ENCODE peak calls at places on chromosomes 5 and 9, in nine cellular contexts. One of them, this sample, is unnamed.

GRCh38 chr5:149128023-149128875 is 13.0 kb upstream of the ABLIM3 start:
- DNase-seq in BJ: no peak
- DNase-seq in BE2C: peak
- DNase-seq in heart left ventricle: peak
- DNase-seq in pancreas: no peak
- DNase-seq in GM12865: peak
- DNase-seq in fibroblast of lung: peak
- DNase-seq in left ventricle myocardium inferior: no peak
- DNase-seq in choroid plexus epithelial cell: peak
- DNase-seq in this sample: peak

GRCh38 chr9:36923025-36923625 is 110.9 kb downstream of the PAX5 start:
- DNase-seq in GM12865: no peak
- DNase-seq in pancreas: peak
- DNase-seq in BJ: no peak
- DNase-seq in left ventricle myocardium inferior: no peak
- DNase-seq in BE2C: no peak
- DNase-seq in choroid plexus epithelial cell: no peak
- DNase-seq in heart left ventricle: no peak
- DNase-seq in fibroblast of lung: no peak
- DNase-seq in this sample: no peak

GRCh38 chr5:8729437-8729836 is 816.4 kb downstream of the SEMA5A start:
- DNase-seq in fibroblast of lung: peak
- DNase-seq in GM12865: no peak
- DNase-seq in left ventricle myocardium inferior: no peak
- DNase-seq in BE2C: no peak
- DNase-seq in choroid plexus epithelial cell: peak
- DNase-seq in BJ: no peak
- DNase-seq in pancreas: no peak
- DNase-seq in heart left ventricle: no peak
- DNase-seq in this sample: no peak

GRCh38 chr9:91824591-91825339 is 125.3 kb downstream of the ROR2 start:
- DNase-seq in left ventricle myocardium inferior: peak
- DNase-seq in heart left ventricle: no peak
- DNase-seq in BJ: peak
- DNase-seq in BE2C: peak
- DNase-seq in choroid plexus epithelial cell: no peak
- DNase-seq in pancreas: no peak
- DNase-seq in GM12865: no peak
- DNase-seq in fibroblast of lung: peak
- DNase-seq in this sample: peak

GRCh38 chr9:35798658-35799366 is 7.4 kb downstream of the NPR2 start:
- DNase-seq in choroid plexus epithelial cell: peak
- DNase-seq in fibroblast of lung: no peak
- DNase-seq in pancreas: no peak
- DNase-seq in GM12865: peak
- DNase-seq in BE2C: peak
- DNase-seq in BJ: peak
- DNase-seq in heart left ventricle: no peak
- DNase-seq in left ventricle myocardium inferior: no peak
- DNase-seq in this sample: peak

GRCh38 chr5:109388407-109388806 is 21.4 kb downstream of the PJA2 start:
- DNase-seq in pancreas: no peak
- DNase-seq in BE2C: no peak
- DNase-seq in BJ: no peak
- DNase-seq in heart left ventricle: no peak
- DNase-seq in left ventricle myocardium inferior: no peak
- DNase-seq in choroid plexus epithelial cell: peak
- DNase-seq in GM12865: no peak
- DNase-seq in fibroblast of lung: peak
- DNase-seq in this sample: no peak

GRCh38 chr5:61023131-61023530 is 78.1 kb downstream of the NDUFAF2 start:
- DNase-seq in BJ: peak
- DNase-seq in left ventricle myocardium inferior: no peak
- DNase-seq in heart left ventricle: no peak
- DNase-seq in fibroblast of lung: peak
- DNase-seq in choroid plexus epithelial cell: peak
- DNase-seq in pancreas: no peak
- DNase-seq in BE2C: no peak
- DNase-seq in GM12865: no peak
- DNase-seq in this sample: no peak

GRCh38 chr5:126808619-126809018 is 31.7 kb downstream of the LMNB1 start:
- DNase-seq in left ventricle myocardium inferior: no peak
- DNase-seq in GM12865: peak
- DNase-seq in heart left ventricle: no peak
- DNase-seq in fibroblast of lung: peak
- DNase-seq in choroid plexus epithelial cell: peak
- DNase-seq in BJ: no peak
- DNase-seq in BE2C: no peak
- DNase-seq in pancreas: no peak
- DNase-seq in this sample: peak

GRCh38 chr9:136129176-136129575 is 10.5 kb upstream of the TMEM250 start:
- DNase-seq in BJ: no peak
- DNase-seq in left ventricle myocardium inferior: no peak
- DNase-seq in GM12865: no peak
- DNase-seq in pancreas: no peak
- DNase-seq in BE2C: no peak
- DNase-seq in fibroblast of lung: no peak
- DNase-seq in choroid plexus epithelial cell: no peak
- DNase-seq in heart left ventricle: no peak
- DNase-seq in this sample: no peak

GRCh38 chr5:103013933-103014552 is 105.9 kb downstream of the GIN1 start:
- DNase-seq in BJ: no peak
- DNase-seq in heart left ventricle: no peak
- DNase-seq in fibroblast of lung: peak
- DNase-seq in pancreas: no peak
- DNase-seq in BE2C: no peak
- DNase-seq in GM12865: no peak
- DNase-seq in choroid plexus epithelial cell: peak
- DNase-seq in left ventricle myocardium inferior: no peak
- DNase-seq in this sample: no peak

GRCh38 chr9:131503626-131504465 is 1.1 kb downstream of the POMT1 start:
- DNase-seq in BE2C: no peak
- DNase-seq in choroid plexus epithelial cell: peak
- DNase-seq in BJ: no peak
- DNase-seq in GM12865: peak
- DNase-seq in left ventricle myocardium inferior: no peak
- DNase-seq in fibroblast of lung: peak
- DNase-seq in pancreas: no peak
- DNase-seq in heart left ventricle: no peak
- DNase-seq in this sample: peak

GRCh38 chr5:42811591-42812392 is at the start of gene SELENOP:
- DNase-seq in fibroblast of lung: peak
- DNase-seq in pancreas: peak
- DNase-seq in BJ: peak
- DNase-seq in choroid plexus epithelial cell: peak
- DNase-seq in heart left ventricle: peak
- DNase-seq in left ventricle myocardium inferior: no peak
- DNase-seq in GM12865: no peak
- DNase-seq in BE2C: no peak
- DNase-seq in this sample: peak

GRCh38 chr9:105993051-105993854 is 298.9 kb downstream of the TMEM38B start:
- DNase-seq in pancreas: no peak
- DNase-seq in BJ: no peak
- DNase-seq in GM12865: no peak
- DNase-seq in heart left ventricle: no peak
- DNase-seq in left ventricle myocardium inferior: no peak
- DNase-seq in choroid plexus epithelial cell: no peak
- DNase-seq in BE2C: no peak
- DNase-seq in fibroblast of lung: no peak
- DNase-seq in this sample: no peak

GRCh38 chr5:73935719-73936118 is 309.7 kb downstream of the ARHGEF28 start:
- DNase-seq in choroid plexus epithelial cell: peak
- DNase-seq in BJ: no peak
- DNase-seq in pancreas: no peak
- DNase-seq in BE2C: no peak
- DNase-seq in left ventricle myocardium inferior: no peak
- DNase-seq in heart left ventricle: no peak
- DNase-seq in fibroblast of lung: no peak
- DNase-seq in GM12865: no peak
- DNase-seq in this sample: no peak

GRCh38 chr5:159341914-159342313 is 11.6 kb upstream of the IL12B start:
- DNase-seq in BJ: peak
- DNase-seq in BE2C: peak
- DNase-seq in left ventricle myocardium inferior: peak
- DNase-seq in choroid plexus epithelial cell: peak
- DNase-seq in fibroblast of lung: peak
- DNase-seq in GM12865: no peak
- DNase-seq in pancreas: peak
- DNase-seq in heart left ventricle: peak
- DNase-seq in this sample: peak

DNA sequence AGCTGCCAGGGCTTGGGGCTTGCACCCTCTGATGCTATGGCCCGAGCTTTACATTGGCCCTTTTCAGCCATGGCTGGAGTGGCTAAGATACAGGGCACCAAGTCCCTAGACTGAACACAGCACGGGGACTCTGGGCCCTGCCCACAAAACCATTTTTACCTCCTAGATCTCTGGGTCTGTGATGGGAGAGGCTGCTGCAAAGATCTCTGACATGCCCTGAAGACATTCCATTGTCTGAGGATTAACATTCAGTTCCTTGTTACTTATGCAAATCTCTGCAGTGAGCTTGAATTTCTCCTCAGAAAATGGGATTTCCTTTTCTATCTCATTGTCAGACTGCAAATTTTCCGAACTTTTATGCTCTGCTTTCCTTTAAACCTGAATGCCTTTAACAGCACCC is 337.0 kb upstream of the SMC2 start:
- DNase-seq in pancreas: no peak
- DNase-seq in left ventricle myocardium inferior: no peak
- DNase-seq in BJ: no peak
- DNase-seq in heart left ventricle: no peak
- DNase-seq in choroid plexus epithelial cell: no peak
- DNase-seq in BE2C: no peak
- DNase-seq in fibroblast of lung: no peak
- DNase-seq in GM12865: no peak
- DNase-seq in this sample: no peak
- TF ChIP-seq CTCF in pancreas: no peak
- TF ChIP-seq CTCF in left ventricle myocardium inferior: no peak
- TF ChIP-seq CTCF in BJ: no peak
- TF ChIP-seq CTCF in heart left ventricle: no peak
- TF ChIP-seq CTCF in choroid plexus epithelial cell: no peak
- TF ChIP-seq CTCF in BE2C: no peak
- TF ChIP-seq CTCF in fibroblast of lung: no peak
- TF ChIP-seq CTCF in GM12865: no peak
- TF ChIP-seq CTCF in this sample: no peak

GRCh38 chr5:10946050-10946449 is 185.0 kb upstream of the DAP start:
- DNase-seq in GM12865: no peak
- DNase-seq in choroid plexus epithelial cell: no peak
- DNase-seq in left ventricle myocardium inferior: no peak
- DNase-seq in heart left ventricle: no peak
- DNase-seq in BJ: no peak
- DNase-seq in fibroblast of lung: no peak
- DNase-seq in BE2C: no peak
- DNase-seq in pancreas: no peak
- DNase-seq in this sample: no peak

DNA sequence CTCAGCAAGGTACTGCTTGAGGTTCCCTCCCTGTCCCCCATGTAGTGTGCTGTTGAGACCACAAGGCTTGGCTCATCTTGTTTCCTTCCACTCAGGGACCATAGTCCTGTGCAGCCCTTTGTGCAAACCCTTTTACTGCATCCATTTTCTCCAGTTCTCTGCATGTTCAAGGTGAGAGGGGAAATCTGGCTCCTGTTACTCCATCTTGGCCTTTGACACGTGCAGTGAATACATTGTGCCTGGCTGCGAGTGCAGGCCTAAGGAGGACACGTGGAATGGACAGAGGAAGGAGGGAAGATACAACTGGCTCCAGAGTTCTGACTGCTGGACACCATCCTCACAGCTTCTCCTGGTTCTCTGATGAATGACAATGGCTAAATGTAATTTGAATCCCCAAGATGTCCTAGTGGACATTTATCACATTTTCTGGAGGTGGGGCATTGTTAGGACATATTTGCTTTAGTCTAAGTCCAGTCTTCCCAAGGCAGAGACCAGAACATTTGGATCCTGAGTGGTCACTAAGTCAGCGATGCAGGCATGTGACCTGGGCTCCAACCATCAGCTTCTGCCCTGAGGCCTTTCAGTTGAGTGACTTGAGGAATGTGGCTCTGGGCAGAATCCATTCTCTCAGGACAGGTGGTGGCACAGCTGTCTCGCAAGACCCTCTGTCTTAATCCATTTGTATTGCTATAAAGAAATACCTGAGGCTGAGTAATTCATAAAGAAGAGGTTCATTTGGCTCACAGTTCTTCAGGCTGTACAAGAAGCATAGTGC is 189.0 kb upstream of the DAP start:
- DNase-seq in BJ: no peak
- DNase-seq in pancreas: no peak
- DNase-seq in choroid plexus epithelial cell: no peak
- DNase-seq in GM12865: no peak
- DNase-seq in BE2C: no peak
- DNase-seq in heart left ventricle: no peak
- DNase-seq in fibroblast of lung: no peak
- DNase-seq in left ventricle myocardium inferior: no peak
- DNase-seq in this sample: no peak
- TF ChIP-seq CTCF in BJ: no peak
- TF ChIP-seq CTCF in pancreas: no peak
- TF ChIP-seq CTCF in choroid plexus epithelial cell: no peak
- TF ChIP-seq CTCF in GM12865: no peak
- TF ChIP-seq CTCF in BE2C: no peak
- TF ChIP-seq CTCF in heart left ventricle: no peak
- TF ChIP-seq CTCF in fibroblast of lung: no peak
- TF ChIP-seq CTCF in left ventricle myocardium inferior: no peak
- TF ChIP-seq CTCF in this sample: no peak

GRCh38 chr9:109064963-109065701 is 51.8 kb upstream of the CTNNAL1 start:
- DNase-seq in pancreas: no peak
- DNase-seq in left ventricle myocardium inferior: no peak
- DNase-seq in heart left ventricle: no peak
- DNase-seq in BE2C: no peak
- DNase-seq in fibroblast of lung: no peak
- DNase-seq in choroid plexus epithelial cell: peak
- DNase-seq in BJ: peak
- DNase-seq in GM12865: no peak
- DNase-seq in this sample: peak
- TF ChIP-seq CTCF in pancreas: no peak
- TF ChIP-seq CTCF in left ventricle myocardium inferior: no peak
- TF ChIP-seq CTCF in heart left ventricle: no peak
- TF ChIP-seq CTCF in BE2C: no peak
- TF ChIP-seq CTCF in fibroblast of lung: no peak
- TF ChIP-seq CTCF in choroid plexus epithelial cell: no peak
- TF ChIP-seq CTCF in BJ: no peak
- TF ChIP-seq CTCF in GM12865: no peak
- TF ChIP-seq CTCF in this sample: no peak

DNA sequence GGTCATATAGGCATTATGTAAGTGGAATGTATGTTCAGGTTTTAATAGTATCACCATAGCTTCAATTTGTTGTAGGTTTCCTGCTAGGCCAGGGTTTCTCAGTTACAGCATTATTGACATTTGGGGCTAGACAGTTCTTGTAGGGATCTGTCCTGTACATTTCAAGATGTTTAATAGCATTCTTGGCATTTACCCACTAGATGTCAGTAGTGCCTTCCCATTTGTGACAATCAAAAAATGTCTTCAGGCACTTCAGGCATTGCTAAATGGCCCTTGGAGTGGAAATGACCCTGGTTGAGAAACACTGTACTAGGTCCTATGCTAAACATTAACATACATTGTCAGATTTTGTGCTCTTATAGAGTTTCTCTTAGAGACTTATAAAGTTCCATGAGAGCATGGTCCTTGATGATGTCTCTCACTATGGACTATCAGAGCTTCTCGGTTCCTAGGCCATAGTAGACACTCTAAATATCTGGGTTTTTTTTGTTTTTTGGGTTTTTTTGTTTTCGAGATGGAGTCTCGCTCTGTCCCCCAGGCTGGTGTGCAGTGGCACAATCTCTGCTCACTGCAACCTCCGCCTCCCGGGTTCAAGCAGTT is 1.4 kb downstream of the KIF20A start:
- DNase-seq in fibroblast of lung: peak
- DNase-seq in GM12865: peak
- DNase-seq in left ventricle myocardium inferior: no peak
- DNase-seq in pancreas: no peak
- DNase-seq in BE2C: peak
- DNase-seq in choroid plexus epithelial cell: peak
- DNase-seq in BJ: no peak
- DNase-seq in heart left ventricle: no peak
- DNase-seq in this sample: peak
- TF ChIP-seq CTCF in fibroblast of lung: peak
- TF ChIP-seq CTCF in GM12865: peak
- TF ChIP-seq CTCF in left ventricle myocardium inferior: peak
- TF ChIP-seq CTCF in pancreas: no peak
- TF ChIP-seq CTCF in BE2C: peak
- TF ChIP-seq CTCF in choroid plexus epithelial cell: peak
- TF ChIP-seq CTCF in BJ: peak
- TF ChIP-seq CTCF in heart left ventricle: no peak
- TF ChIP-seq CTCF in this sample: peak

This sample was measured in MCF 10A.